ENCODE peak calls at places on chromosomes 13 and 19, in six cellular contexts. T is GM23248, D is PC-3, J is HCT116, N is SK-N-SH, H is neural progenitor cell. I is an unnamed sample.

GRCh38 chr19:33499671-33500506 is 21.7 kb downstream of the PEPD start:
- DNase-seq in J (no peak), N (peak; percentile 15), T (no peak), D (no peak), H (no peak), I (no peak)

GRCh38 chr19:39499082-39499642 is 415 bp downstream of the DLL3 start:
- DNase-seq in D (no peak), H (peak; percentile 62), J (no peak), N (peak; percentile 53), T (peak; percentile 33), I (no peak)

GRCh38 chr19:47247308-47247990 is 8.9 kb upstream of the CCDC9 start:
- DNase-seq in N (peak; percentile 74), T (peak; percentile 81), J (no peak), D (peak; percentile 74), H (peak; percentile 82), I (peak; percentile 66)

GRCh38 chr19:14383898-14384669 is 2.8 kb downstream of the ADGRE5 start:
- DNase-seq in N (no peak), H (no peak), T (peak; percentile 88), J (no peak), D (peak; percentile 56), I (no peak)

GRCh38 chr13:23321534-23322241 is 111.8 kb downstream of the SACS start:
- DNase-seq in D (peak; percentile 93), T (peak; percentile 97), H (no peak), N (no peak), J (peak; percentile 26), I (peak; percentile 10)

GRCh38 chr13:114257014-114257413 is 22.3 kb downstream of the CDC16 start:
- DNase-seq in D (no peak), H (no peak), N (no peak), J (no peak), T (no peak), I (no peak)

GRCh38 chr19:50795665-50796073 is 5.5 kb downstream of the ACP4 start:
- DNase-seq in D (no peak), N (no peak), T (no peak), J (no peak), H (no peak), I (no peak)

GRCh38 chr19:16134510-16134909 is 9.0 kb upstream of the HSH2D start:
- DNase-seq in D (no peak), J (no peak), H (no peak), T (no peak), N (no peak), I (peak; percentile 80)

GRCh38 chr13:50796463-50796862 is 47.0 kb downstream of the DLEU7 start:
- DNase-seq in T (no peak), J (no peak), D (no peak), N (no peak), H (no peak), I (no peak)

GRCh38 chr19:54002495-54003315 is 11.3 kb downstream of the CACNG6 start:
- DNase-seq in D (peak; percentile 75), J (no peak), T (no peak), H (no peak), N (no peak), I (no peak)

GRCh38 chr19:53998223-53998622 is 6.8 kb downstream of the CACNG6 start:
- DNase-seq in D (no peak), N (no peak), T (no peak), J (no peak), H (no peak), I (no peak)

GRCh38 chr19:53999694-54000093 is 8.3 kb downstream of the CACNG6 start:
- DNase-seq in N (no peak), H (no peak), D (no peak), J (no peak), T (no peak), I (no peak)

GRCh38 chr19:54001496-54001895 is 10.1 kb downstream of the CACNG6 start:
- DNase-seq in T (no peak), D (no peak), H (no peak), N (no peak), J (no peak), I (no peak)
- H3K9ac ChIP-seq in T (no peak overlapping the region), D (no peak overlapping the region), H (no peak overlapping the region), N (no peak overlapping the region), J (no peak overlapping the region), I (no peak overlapping the region)

GRCh38 chr19:6238643-6239281 is 41.0 kb downstream of the MLLT1 start:
- DNase-seq in T (peak; percentile 75), J (no peak), D (peak; percentile 46), H (no peak), N (no peak), I (no peak)

GRCh38 chr19:6238256-6238642 is 41.5 kb downstream of the MLLT1 start:
- DNase-seq in H (no peak), J (no peak), T (peak; percentile 19), D (no peak), N (peak; percentile 87), I (no peak)

GRCh38 chr19:6239871-6240676 is 39.7 kb downstream of the MLLT1 start:
- DNase-seq in N (peak; percentile 82), H (peak; percentile 49), T (no peak), D (no peak), J (no peak), I (no peak)

GRCh38 chr19:6241056-6241455 is 38.7 kb downstream of the MLLT1 start:
- DNase-seq in H (no peak), N (peak; percentile 53), J (no peak), D (no peak), T (no peak), I (no peak)

DNA sequence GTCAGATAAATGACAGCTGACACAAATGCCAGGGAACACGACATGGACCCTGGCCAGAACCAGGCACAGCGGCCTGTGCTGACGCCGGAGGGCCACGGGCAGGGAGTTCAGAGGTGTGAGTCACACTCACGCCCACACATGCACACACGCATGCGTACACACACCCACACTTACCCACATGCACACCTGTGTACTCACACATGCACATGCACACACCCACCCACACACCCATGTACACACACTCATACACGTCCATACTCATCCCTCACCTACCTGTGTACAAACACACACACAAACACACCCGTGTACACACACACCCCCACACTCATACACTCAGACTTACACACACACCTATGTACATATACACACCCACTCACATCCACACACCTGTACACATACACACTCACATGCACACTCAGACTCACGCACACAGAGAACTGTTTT is 40.4 kb downstream of the MLLT1 start:
- DNase-seq in D (peak; percentile 61), H (no peak), T (peak; percentile 85), J (no peak), N (peak; percentile 26), I (no peak)
- H3K9me3 ChIP-seq in D (no peaks in the 10 kb centered on the region), H (no peaks in the 10 kb centered on the region), T (no peaks in the 10 kb centered on the region), J (no peaks in the 10 kb centered on the region), N (no peaks in the 10 kb centered on the region), I (no peaks in the 10 kb centered on the region)

GRCh38 chr19:8657869-8658268 is 27.4 kb downstream of the NFILZ start:
- DNase-seq in N (no peak), D (no peak), J (no peak), H (no peak), T (no peak), I (no peak)

GRCh38 chr19:8655340-8655709 is 24.9 kb downstream of the NFILZ start:
- DNase-seq in H (no peak), N (peak; percentile 22), T (no peak), D (no peak), J (no peak), I (peak; percentile 80)

GRCh38 chr19:8659905-8660304 is 29.5 kb downstream of the NFILZ start:
- DNase-seq in D (no peak), T (no peak), J (no peak), N (no peak), H (no peak), I (no peak)

GRCh38 chr19:8654591-8655339 is 24.3 kb downstream of the NFILZ start:
- DNase-seq in J (peak; percentile 48), T (peak; percentile 64), H (peak; percentile 82), N (peak; percentile 81), D (peak; percentile 65), I (peak; percentile 59)
- TF ChIP-seq EZH2phosphoT487 in J (no peak), T (no peak), H (no peak), N (no peak), D (no peak), I (no peak)

GRCh38 chr19:54029930-54030490 is 33.7 kb downstream of the VSTM1 start:
- DNase-seq in T (peak; percentile 71), H (peak; percentile 81), D (peak; percentile 94), J (peak; percentile 69), N (peak; percentile 71), I (peak; percentile 21)
- H3K9ac ChIP-seq in T (no peak overlapping the region), H (no peak overlapping the region), D (no peak overlapping the region), J (no peak overlapping the region), N (no peak overlapping the region), I (no peak overlapping the region)

DNA sequence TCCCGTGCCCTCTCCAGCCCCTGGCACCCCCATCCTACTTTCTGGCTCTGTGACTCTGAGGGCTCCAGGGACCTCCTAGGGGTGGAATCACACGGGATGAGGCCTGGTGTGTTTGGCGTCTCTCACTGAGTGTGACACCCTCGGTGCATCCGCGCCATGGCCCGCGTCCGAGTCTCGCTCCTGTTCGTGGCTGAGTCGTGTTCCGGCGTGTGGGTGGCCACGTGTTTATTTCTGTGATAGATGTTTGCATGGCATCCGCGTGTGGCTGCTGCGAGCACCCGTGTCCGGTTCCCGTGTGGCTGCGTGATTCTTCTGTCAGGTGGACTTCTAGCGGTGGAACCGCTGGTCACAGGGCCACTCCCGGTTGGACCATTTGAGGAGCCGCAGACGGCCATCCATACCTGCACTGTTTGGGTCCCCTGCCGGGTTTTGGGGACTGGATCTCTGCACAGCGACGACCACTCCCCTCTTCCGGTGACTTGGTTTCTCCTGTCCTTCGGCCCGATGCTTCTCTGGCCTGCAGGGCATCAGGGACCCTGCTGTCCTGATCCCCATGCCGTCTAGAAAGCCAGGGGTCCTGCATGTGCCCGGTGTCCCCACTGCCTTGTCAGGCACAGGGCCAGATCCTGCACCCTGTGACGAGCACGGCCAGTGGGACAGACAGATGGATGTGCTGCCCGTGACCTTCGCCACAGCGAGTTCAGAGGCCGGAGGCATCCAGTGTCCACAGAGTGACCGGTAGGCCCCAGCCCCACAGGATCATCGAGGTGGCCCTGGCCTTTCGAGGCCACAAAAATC is 8.5 kb downstream of the CSNK1G2 start:
- DNase-seq in T (no peak), H (no peak), D (no peak), J (no peak), N (no peak), I (no peak)
- H3K9me3 ChIP-seq in T (no peaks in the 10 kb centered on the region), H (no peaks in the 10 kb centered on the region), D (no peaks in the 10 kb centered on the region), J (no peaks in the 10 kb centered on the region), N (no peaks in the 10 kb centered on the region), I (no peaks in the 10 kb centered on the region)

DNA sequence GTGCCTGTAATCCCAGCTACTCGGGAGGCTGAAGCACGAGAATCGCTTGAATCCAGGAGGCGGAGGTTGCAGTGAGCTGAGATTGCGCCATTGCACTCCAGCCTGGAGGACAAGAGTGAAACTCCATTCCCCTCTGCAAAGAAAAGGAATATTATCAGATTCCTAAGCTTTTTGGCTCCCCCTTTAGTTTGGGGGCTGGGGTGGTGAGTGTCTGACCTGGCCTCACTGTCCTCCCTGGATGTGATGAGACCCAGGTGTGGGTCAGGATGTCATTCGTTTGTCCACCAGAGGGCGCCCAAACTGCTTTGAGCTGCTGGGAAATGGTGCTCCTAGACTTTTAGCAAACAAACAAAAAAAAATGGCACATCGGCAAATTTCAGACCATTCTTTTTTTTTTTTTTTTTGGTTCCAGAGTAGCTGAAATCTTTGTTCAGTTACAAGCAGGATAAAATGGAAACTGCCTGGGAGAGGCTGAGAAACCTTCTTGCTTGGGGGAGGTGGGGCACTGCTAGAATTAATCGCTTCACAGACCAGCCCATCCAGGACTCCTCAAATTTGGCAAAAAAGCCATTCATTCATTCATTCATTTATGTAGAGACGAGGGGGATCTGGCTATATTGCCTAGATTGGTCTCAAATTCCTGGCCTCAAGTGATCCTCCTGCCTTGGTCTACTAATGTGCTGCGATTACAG is 29.4 kb downstream of the SPC24 start:
- DNase-seq in H (peak; percentile 83), T (peak; percentile 84), D (peak; percentile 87), J (peak; percentile 39), N (peak; percentile 82), I (peak; percentile 77)
- TF ChIP-seq EZH2phosphoT487 in H (no peak), T (no peak), D (no peak), J (no peak), N (no peak), I (no peak)